ENCODE peak calls at places on chromosomes 11 and 22, in five cellular contexts. V is epithelial cell of esophagus, U is astrocyte, G is neural crest cell, Q is choroid plexus epithelial cell. J is an unnamed sample.

GRCh38 chr11:65487467-65488272 is 11.2 kb upstream of the MALAT1 start:
- DNase-seq in V (peak; percentile 100), G (peak; percentile 90), Q (peak; percentile 100), U (peak; percentile 100), J (peak; percentile 78)

GRCh38 chr11:118615282-118615979 is 8.0 kb downstream of the PHLDB1 start:
- DNase-seq in V (no peak), U (peak; percentile 40), G (no peak), Q (peak; percentile 68), J (no peak)

GRCh38 chr11:129842138-129842537 is 26.5 kb downstream of the TMEM45B start:
- DNase-seq in G (no peak), U (no peak), V (no peak), Q (no peak), J (no peak)

GRCh38 chr22:36184433-36185035 is 17.1 kb downstream of the APOL4 start:
- DNase-seq in G (no peak), V (no peak), Q (peak; percentile 63), U (peak; percentile 24), J (no peak)

GRCh38 chr22:29083576-29084566 is 11.0 kb downstream of the KREMEN1 start:
- DNase-seq in G (no peak), U (peak; percentile 39), V (no peak), Q (no peak), J (no peak)

GRCh38 chr11:134658481-134659080 is 246.5 kb upstream of the B3GAT1 start:
- DNase-seq in U (no peak), Q (no peak), V (no peak), G (no peak), J (no peak)

GRCh38 chr22:31947296-31947695 is 3.0 kb downstream of the YWHAH start:
- DNase-seq in U (no peak), V (peak; percentile 70), Q (peak; percentile 62), G (no peak), J (no peak)

GRCh38 chr11:2892215-2893020 is 6.8 kb upstream of the CDKN1C start:
- DNase-seq in Q (peak; percentile 53), V (peak; percentile 46), U (peak; percentile 28), G (peak; percentile 69), J (no peak)

GRCh38 chr22:26798433-26799065 is 141.2 kb downstream of the MIAT start:
- DNase-seq in G (no peak), U (no peak), Q (no peak), V (no peak), J (no peak)

GRCh38 chr11:112355726-112356125 is 95.1 kb upstream of the PLET1 start:
- DNase-seq in Q (peak; percentile 47), G (peak; percentile 16), V (peak; percentile 55), U (no peak), J (no peak)

GRCh38 chr11:90476442-90477007 is 253.7 kb upstream of the CHORDC1 start:
- DNase-seq in Q (peak; percentile 59), U (peak; percentile 29), G (peak; percentile 8), V (peak; percentile 86), J (no peak)

GRCh38 chr11:15695096-15695721 is 580.5 kb downstream of the INSC start:
- DNase-seq in Q (no peak), V (no peak), G (no peak), U (no peak), J (no peak)

GRCh38 chr11:134441706-134442105 is 29.7 kb upstream of the B3GAT1 start:
- DNase-seq in G (no peak), U (no peak), Q (no peak), V (no peak), J (no peak)

GRCh38 chr11:17892409-17892808 is 120.4 kb downstream of the SERGEF start:
- DNase-seq in V (peak; percentile 5), U (no peak), Q (no peak), G (no peak), J (no peak)

GRCh38 chr11:17887779-17888178 is 125.1 kb downstream of the SERGEF start:
- DNase-seq in Q (peak; percentile 72), V (no peak), G (no peak), U (no peak), J (no peak)

GRCh38 chr11:17894929-17895658 is 117.8 kb downstream of the SERGEF start:
- DNase-seq in V (no peak), Q (peak; percentile 17), G (no peak), U (no peak), J (no peak)

GRCh38 chr11:17890333-17890732 is 122.5 kb downstream of the SERGEF start:
- DNase-seq in Q (peak; percentile 33), V (no peak), U (no peak), G (no peak), J (no peak)
- TF ChIP-seq CTCF in Q (peak; percentile 45), V (no peak), U (peak; percentile 5), G (no peak), J (peak; percentile 2)

GRCh38 chr11:13955971-13956421 is 6.5 kb upstream of the SPON1 start:
- DNase-seq in V (peak; percentile 74), G (peak; percentile 50), U (peak; percentile 29), Q (peak; percentile 84), J (no peak)
- TF ChIP-seq CTCF in V (peak; percentile 94), G (peak; percentile 93), U (peak; percentile 91), Q (peak; percentile 88), J (peak; percentile 89)

GRCh38 chr11:59552844-59553243 is 41.5 kb downstream of the OR4D9 start:
- DNase-seq in G (no peak), V (no peak), U (no peak), Q (no peak), J (no peak)

GRCh38 chr11:59550842-59551650 is 39.7 kb downstream of the OR4D9 start:
- DNase-seq in V (peak; percentile 88), Q (peak; percentile 93), U (peak; percentile 82), G (peak; percentile 83), J (no peak)

GRCh38 chr11:59551651-59552521 is 40.5 kb downstream of the OR4D9 start:
- DNase-seq in V (peak; percentile 76), G (peak; percentile 57), U (peak; percentile 66), Q (peak; percentile 94), J (no peak)

GRCh38 chr11:59548309-59548656 is 36.9 kb downstream of the OR4D9 start:
- DNase-seq in G (no peak), V (no peak), Q (no peak), U (no peak), J (no peak)

DNA sequence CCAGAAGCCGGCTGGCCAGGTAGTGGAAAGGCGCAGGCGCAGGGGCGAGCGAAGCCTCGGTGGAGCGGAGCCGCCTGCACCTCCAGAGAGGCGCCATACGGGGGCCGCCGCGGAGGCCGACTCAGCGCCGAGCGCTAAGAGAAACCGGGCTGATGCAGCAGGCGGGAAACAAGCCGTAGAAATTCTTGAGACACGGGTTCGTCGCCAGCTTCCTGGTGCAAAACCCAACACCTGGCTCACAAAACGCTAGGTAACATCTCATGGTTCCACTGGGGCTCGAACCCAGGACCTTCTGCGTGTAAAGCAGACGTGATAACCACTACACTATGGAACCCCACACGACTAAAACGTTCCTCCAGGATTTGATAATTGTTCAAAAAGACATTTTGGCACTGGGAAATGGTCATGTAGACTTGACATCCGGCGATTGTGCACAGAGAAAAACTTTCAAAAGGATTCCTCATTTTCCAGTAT is 39.1 kb downstream of the OR4D9 start:
- DNase-seq in U (peak; percentile 94), Q (peak; percentile 95), V (peak; percentile 97), G (peak; percentile 84), J (no peak)
- TF ChIP-seq CTCF in U (peak; percentile 24), Q (peak; percentile 58), V (peak; percentile 45), G (peak; percentile 63), J (peak; percentile 25)

GRCh38 chr11:37712246-37712645 is 1114.2 kb upstream of the RAG2 start:
- DNase-seq in G (peak; percentile 2), V (peak; percentile 6), Q (peak; percentile 51), U (no peak), J (no peak)
- TF ChIP-seq CTCF in G (no peak), V (peak; percentile 32), Q (peak; percentile 50), U (peak; percentile 12), J (no peak)

GRCh38 chr22:47046411-47047065 is 284.1 kb downstream of the TBC1D22A start:
- DNase-seq in U (no peak), Q (no peak), G (no peak), V (no peak), J (no peak)

GRCh38 chr22:47042861-47043496 is 280.5 kb downstream of the TBC1D22A start:
- DNase-seq in V (no peak), Q (no peak), U (no peak), G (no peak), J (no peak)

GRCh38 chr22:47043835-47044721 is 281.6 kb downstream of the TBC1D22A start:
- DNase-seq in U (peak; percentile 66), Q (peak; percentile 17), G (no peak), V (peak; percentile 58), J (no peak)

GRCh38 chr22:47045691-47046410 is 283.4 kb downstream of the TBC1D22A start:
- DNase-seq in Q (no peak), V (no peak), G (no peak), U (no peak), J (no peak)

DNA sequence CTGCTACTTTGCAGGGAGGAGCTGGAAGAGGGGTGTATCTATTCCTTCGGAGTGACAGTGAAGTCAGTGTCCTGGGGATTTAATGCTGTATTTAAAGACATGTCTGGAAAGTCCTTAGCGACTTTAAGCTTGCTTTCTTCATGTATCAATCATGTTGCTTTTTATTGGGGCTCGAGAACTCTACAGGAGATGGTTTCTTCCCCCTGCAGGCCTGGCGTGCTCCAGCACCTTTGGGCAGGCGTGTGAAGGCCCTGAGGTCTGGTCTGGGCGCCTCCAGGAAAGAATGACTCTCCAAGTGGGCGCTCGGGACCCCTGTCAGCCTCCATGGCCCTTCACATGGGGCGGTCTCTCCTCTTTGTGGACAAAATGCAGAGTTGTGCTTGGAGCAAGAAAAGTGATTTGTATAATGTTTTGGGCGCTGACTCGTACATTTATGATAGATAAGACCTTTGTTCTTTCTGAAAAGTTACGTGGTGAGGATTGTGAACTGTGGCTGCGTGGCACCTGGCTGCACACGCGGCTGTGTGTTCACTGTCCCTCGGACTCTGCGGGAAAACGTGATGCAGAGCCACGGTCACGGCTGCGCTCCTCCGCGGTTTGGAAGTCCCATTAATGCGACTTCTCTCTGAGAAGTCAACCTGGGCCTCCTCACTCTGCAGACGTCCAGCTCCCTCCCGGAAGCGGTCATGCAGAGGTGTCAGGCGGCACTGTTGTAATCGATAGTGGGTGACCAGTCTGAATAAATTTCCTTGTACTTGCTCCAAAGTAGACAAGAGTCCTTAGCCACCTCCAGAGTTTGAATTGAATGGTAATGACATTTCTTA is 282.5 kb downstream of the TBC1D22A start:
- DNase-seq in V (no peak), U (no peak), Q (no peak), G (no peak), J (no peak)
- TF ChIP-seq CTCF in V (no peak), U (no peak), Q (no peak), G (no peak), J (no peak)

J was measured in D721Med.